ENCODE peak calls at places on chromosomes 12 and 14, in four cellular contexts. Z, R, L and D are unnamed samples.

GRCh38 chr14:57323703-57324102 is 54.9 kb downstream of the AP5M1 start:
- DNase-seq in L (no peak), R (no peak), Z (no peak), D (no peak)

GRCh38 chr14:70585221-70585620 is 15.2 kb downstream of the MED6 start:
- DNase-seq in L (no peak), R (peak), Z (no peak), D (no peak)

GRCh38 chr14:96194657-96195431 is 9.8 kb upstream of the BDKRB2 start:
- DNase-seq in Z (no peak), L (no peak), R (no peak), D (peak)

GRCh38 chr14:92969470-92970232 is 46.7 kb downstream of the CHGA start:
- DNase-seq in L (no peak), Z (no peak), R (no peak), D (no peak)

GRCh38 chr12:101019193-101019592 is 190.8 kb downstream of the SLC5A8 start:
- DNase-seq in L (no peak), R (no peak), Z (no peak), D (no peak)

GRCh38 chr12:182381-182883 is 31.5 kb downstream of the SLC6A12 start:
- DNase-seq in L (no peak), R (peak), Z (peak), D (peak)

GRCh38 chr14:51704465-51705050 is 52.8 kb downstream of the FRMD6 start:
- DNase-seq in Z (no peak), L (peak), R (no peak), D (no peak)

GRCh38 chr12:75685826-75686225 is 174.4 kb upstream of the KRR1 start:
- DNase-seq in R (no peak), Z (no peak), L (no peak), D (no peak)

GRCh38 chr12:112170376-112170775 is 45.0 kb downstream of the TRAFD1 start:
- DNase-seq in Z (no peak), R (peak), L (no peak), D (peak)

GRCh38 chr14:68266998-68267397 is 447.4 kb downstream of the RAD51B start:
- DNase-seq in L (no peak), R (no peak), Z (no peak), D (no peak)
- H3K9ac ChIP-seq in L (no peak), R (no peak), Z (no peak), D (no peak)

GRCh38 chr14:32897724-32898064 is 41.0 kb upstream of the NPAS3 start:
- DNase-seq in R (no peak), L (no peak), Z (no peak), D (no peak)

GRCh38 chr14:32900602-32901001 is 38.1 kb upstream of the NPAS3 start:
- DNase-seq in R (peak), L (no peak), Z (peak), D (no peak)

GRCh38 chr14:32898876-32899275 is 39.8 kb upstream of the NPAS3 start:
- DNase-seq in Z (no peak), L (no peak), R (no peak), D (no peak)

DNA sequence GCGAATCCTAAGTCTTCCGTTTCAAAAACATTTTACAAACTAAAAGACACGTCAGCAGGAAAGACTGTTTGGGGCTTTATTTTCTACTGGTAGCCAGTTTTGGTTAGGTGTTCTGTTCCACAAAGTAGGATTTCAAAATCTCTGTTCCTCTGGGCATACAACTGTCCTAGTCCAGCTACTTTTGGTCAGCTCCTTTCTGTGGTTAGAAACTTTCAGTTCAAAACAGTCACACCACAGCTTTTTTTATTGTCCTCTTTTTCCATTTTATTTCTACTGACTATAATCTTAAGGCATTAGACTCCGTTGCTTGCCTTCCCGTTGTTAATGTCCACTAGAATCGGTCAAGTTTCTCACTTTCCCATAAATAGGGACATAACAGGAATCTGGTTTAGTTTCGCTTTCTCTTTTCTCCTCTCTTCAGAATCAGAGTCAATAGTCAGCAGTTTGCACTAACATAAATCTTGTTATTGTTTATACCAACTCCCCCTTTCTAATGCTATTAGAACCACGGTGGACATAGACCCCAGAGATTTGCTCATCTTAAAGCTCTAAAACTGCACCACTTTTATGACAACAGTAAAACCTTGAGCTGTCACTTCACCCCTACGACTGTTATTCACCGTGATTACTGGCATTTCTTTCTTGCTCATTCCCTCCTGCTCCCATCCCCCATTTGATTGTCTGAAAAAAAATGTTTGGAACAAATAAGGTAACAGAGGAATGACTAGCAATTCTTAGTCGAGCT is 41.5 kb upstream of the NPAS3 start:
- DNase-seq in R (peak), L (no peak), Z (peak), D (peak)
- H3K9ac ChIP-seq in R (peak), L (no peak), Z (peak), D (peak)

GRCh38 chr14:84323450-84323849 is 1206.5 kb upstream of the FLRT2 start:
- DNase-seq in Z (no peak), L (no peak), R (no peak), D (no peak)
- H3K9ac ChIP-seq in Z (no peak), L (no peak), R (no peak), D (no peak)

GRCh38 chr14:64112859-64113258 is 181.3 kb downstream of the ESR2 start:
- DNase-seq in L (no peak), R (no peak), Z (no peak), D (no peak)
- H3K9ac ChIP-seq in L (no peak), R (no peak), Z (no peak), D (no peak)

GRCh38 chr12:8664228-8664963 is 1.8 kb upstream of the MFAP5 start:
- DNase-seq in Z (no peak), R (peak), L (no peak), D (no peak)

GRCh38 chr12:8665729-8666128 is 3.1 kb upstream of the MFAP5 start:
- DNase-seq in L (no peak), R (no peak), Z (no peak), D (peak)

GRCh38 chr12:8661751-8662150 is 875 bp downstream of the MFAP5 start:
- DNase-seq in L (no peak), R (no peak), Z (no peak), D (no peak)

GRCh38 chr12:8661016-8661415 is 1.6 kb downstream of the MFAP5 start:
- DNase-seq in R (peak), Z (no peak), L (no peak), D (no peak)

DNA sequence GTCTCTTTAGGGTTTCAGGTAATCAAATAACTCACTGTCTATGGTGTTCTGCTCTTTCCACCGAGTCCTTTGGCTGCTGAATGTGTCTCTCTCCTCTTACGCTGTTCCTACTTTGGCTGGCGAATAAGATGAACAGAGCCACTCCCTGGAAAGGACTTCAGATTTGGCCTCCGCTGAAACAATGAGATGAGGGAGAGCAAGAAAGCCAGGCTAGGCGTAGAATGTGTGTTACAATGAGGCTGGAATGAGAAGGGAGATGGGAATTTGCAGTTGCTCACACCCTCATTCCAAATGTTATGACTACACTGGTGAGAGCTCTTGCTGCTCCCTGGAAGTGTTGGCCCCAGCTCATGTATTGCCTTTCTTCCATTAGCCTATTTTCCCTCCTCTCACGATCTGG is at the start of gene MFAP5:
- DNase-seq in L (no peak), R (peak), Z (no peak), D (peak)
- H3K9ac ChIP-seq in L (no peak), R (peak), Z (peak), D (peak)

GRCh38 chr12:69988601-69989194 is 163.7 kb downstream of the MYRFL start:
- DNase-seq in Z (peak), L (no peak), R (peak), D (peak)

GRCh38 chr12:69985656-69986055 is 160.6 kb downstream of the MYRFL start:
- DNase-seq in L (peak), Z (no peak), R (no peak), D (no peak)

GRCh38 chr12:69984216-69984615 is 159.2 kb downstream of the MYRFL start:
- DNase-seq in R (peak), Z (no peak), L (no peak), D (no peak)

GRCh38 chr12:69986109-69986508 is 161.1 kb downstream of the MYRFL start:
- DNase-seq in Z (no peak), L (no peak), R (no peak), D (no peak)

DNA sequence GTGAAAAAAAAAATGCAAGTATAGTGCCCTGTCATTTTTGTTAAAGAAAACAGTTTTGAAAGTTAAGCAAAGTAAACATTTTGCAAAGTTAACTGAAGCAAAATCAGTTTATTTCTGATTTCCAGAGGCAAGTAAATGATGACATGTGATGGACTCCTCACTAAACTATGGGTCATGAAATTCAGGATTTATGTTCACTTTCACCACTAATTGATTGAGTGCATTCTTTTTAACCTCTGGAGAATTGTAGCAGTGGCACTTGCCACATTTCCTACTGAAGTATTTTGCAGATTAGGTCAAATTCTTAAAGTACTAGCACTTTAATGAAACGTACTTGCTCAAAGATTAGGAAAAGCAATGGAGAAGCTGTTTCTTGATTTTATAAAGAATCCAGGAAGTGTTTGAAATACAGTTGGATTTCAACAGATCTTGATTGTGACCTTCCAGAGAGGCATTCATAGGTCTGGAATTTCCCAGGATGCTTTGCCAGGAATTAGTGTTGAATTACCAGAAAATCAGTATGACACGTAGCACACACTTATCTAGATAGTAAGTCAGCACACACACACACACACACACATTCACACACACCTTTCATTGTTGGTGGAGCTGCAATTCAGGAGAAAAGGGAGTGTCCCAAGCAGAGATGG is 162.6 kb downstream of the MYRFL start:
- DNase-seq in L (no peak), R (peak), Z (peak), D (peak)
- H3K9ac ChIP-seq in L (no peak), R (peak), Z (peak), D (peak)

GRCh38 chr12:122835693-122836026 is 403 bp downstream of the HIP1R start:
- DNase-seq in R (no peak), Z (no peak), L (no peak), D (no peak)
- H3K9ac ChIP-seq in R (peak), Z (peak), L (peak), D (no peak)

DNA sequence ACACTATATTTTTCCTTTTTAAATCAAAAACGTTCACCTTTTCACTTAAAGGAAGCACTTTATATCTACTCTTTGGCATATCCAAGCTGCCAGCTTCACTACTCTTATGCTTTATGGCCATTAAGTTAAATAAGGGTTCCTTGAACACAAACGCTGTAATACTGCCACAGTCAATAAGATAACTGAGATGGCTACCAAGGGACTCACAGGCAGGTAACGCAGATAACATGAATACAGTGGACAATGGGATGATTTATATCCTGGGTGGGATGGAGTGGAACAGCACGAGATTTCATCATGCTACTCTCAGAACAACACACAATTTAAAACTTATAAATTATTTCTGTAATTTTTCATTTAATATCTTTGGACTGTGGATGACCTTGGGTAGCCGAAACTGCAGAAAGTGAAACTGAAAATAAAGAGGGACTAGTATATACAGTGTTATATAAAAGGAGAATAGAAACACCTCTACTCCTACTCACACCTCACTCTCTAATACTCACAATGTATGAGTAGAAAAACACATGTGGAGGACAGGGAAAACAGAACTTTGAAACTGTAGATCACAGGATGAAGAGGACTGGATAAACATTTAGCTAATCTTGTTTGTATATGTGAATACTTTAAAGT is 367.3 kb downstream of the C12orf50 start:
- DNase-seq in L (no peak), R (peak), Z (peak), D (peak)
- H3K9ac ChIP-seq in L (no peak), R (peak), Z (peak), D (no peak)

GRCh38 chr12:124940143-124940392 is 25.6 kb upstream of the UBC start:
- DNase-seq in L (no peak), R (no peak), Z (no peak), D (no peak)
- H3K9ac ChIP-seq in L (peak), R (peak), Z (peak), D (peak)

GRCh38 chr12:58645946-58646345 is 274.4 kb downstream of the LRIG3 start:
- DNase-seq in R (no peak), L (peak), Z (no peak), D (no peak)
- H3K9ac ChIP-seq in R (no peak), L (no peak), Z (no peak), D (no peak)